ENCODE peak calls at places on chromosome 17, in five cellular contexts. One of them, this sample, is unnamed.

GRCh38 chr17:78258323-78259229 is 27.1 kb downstream of the TMEM235 start:
- DNase-seq in ascending aorta: no peak
- DNase-seq in heart left ventricle: peak; percentile 52
- DNase-seq in upper lobe of left lung: peak; percentile 84
- DNase-seq in left ventricle myocardium inferior: peak; percentile 70
- DNase-seq in this sample: peak; percentile 38

GRCh38 chr17:4313482-4314114 is 49.8 kb upstream of the ANKFY1 start:
- DNase-seq in upper lobe of left lung: no peak
- DNase-seq in heart left ventricle: no peak
- DNase-seq in ascending aorta: no peak
- DNase-seq in left ventricle myocardium inferior: no peak
- DNase-seq in this sample: no peak

GRCh38 chr17:41702712-41703111 is 9.4 kb upstream of the GAST start:
- DNase-seq in left ventricle myocardium inferior: no peak
- DNase-seq in heart left ventricle: no peak
- DNase-seq in upper lobe of left lung: no peak
- DNase-seq in ascending aorta: no peak
- DNase-seq in this sample: no peak

GRCh38 chr17:63850401-63850800 is 7.9 kb upstream of the SMARCD2 start:
- DNase-seq in upper lobe of left lung: no peak
- DNase-seq in left ventricle myocardium inferior: no peak
- DNase-seq in ascending aorta: no peak
- DNase-seq in heart left ventricle: no peak
- DNase-seq in this sample: no peak

GRCh38 chr17:58702045-58702476 is 9.7 kb downstream of the RAD51C start:
- DNase-seq in left ventricle myocardium inferior: no peak
- DNase-seq in heart left ventricle: no peak
- DNase-seq in ascending aorta: no peak
- DNase-seq in upper lobe of left lung: no peak
- DNase-seq in this sample: no peak

GRCh38 chr17:9022553-9023388 is 1.5 kb downstream of the NTN1 start:
- DNase-seq in ascending aorta: peak; percentile 65
- DNase-seq in heart left ventricle: peak; percentile 23
- DNase-seq in left ventricle myocardium inferior: peak; percentile 18
- DNase-seq in upper lobe of left lung: no peak
- DNase-seq in this sample: no peak

GRCh38 chr17:17206913-17207368 is 808 bp upstream of the PLD6 start:
- DNase-seq in upper lobe of left lung: no peak
- DNase-seq in left ventricle myocardium inferior: no peak
- DNase-seq in heart left ventricle: no peak
- DNase-seq in ascending aorta: no peak
- DNase-seq in this sample: no peak

GRCh38 chr17:63503330-63503685 is 19.9 kb upstream of the KCNH6 start:
- DNase-seq in heart left ventricle: no peak
- DNase-seq in upper lobe of left lung: no peak
- DNase-seq in ascending aorta: no peak
- DNase-seq in left ventricle myocardium inferior: no peak
- DNase-seq in this sample: no peak

GRCh38 chr17:80032614-80033171 is 3.0 kb downstream of the TBC1D16 start:
- DNase-seq in ascending aorta: no peak
- DNase-seq in upper lobe of left lung: no peak
- DNase-seq in left ventricle myocardium inferior: no peak
- DNase-seq in heart left ventricle: no peak
- DNase-seq in this sample: no peak

GRCh38 chr17:58332720-58333395 is 4.3 kb upstream of the TSPOAP1 start:
- DNase-seq in heart left ventricle: no peak
- DNase-seq in ascending aorta: no peak
- DNase-seq in left ventricle myocardium inferior: peak; percentile 14
- DNase-seq in upper lobe of left lung: no peak
- DNase-seq in this sample: no peak

GRCh38 chr17:39429600-39429999 is 21.5 kb downstream of the MED1 start:
- DNase-seq in heart left ventricle: no peak
- DNase-seq in left ventricle myocardium inferior: no peak
- DNase-seq in upper lobe of left lung: no peak
- DNase-seq in ascending aorta: no peak
- DNase-seq in this sample: no peak

GRCh38 chr17:17840751-17841591 is 4.2 kb upstream of the SREBF1 start:
- DNase-seq in upper lobe of left lung: peak; percentile 72
- DNase-seq in left ventricle myocardium inferior: no peak
- DNase-seq in heart left ventricle: peak; percentile 59
- DNase-seq in ascending aorta: no peak
- DNase-seq in this sample: peak; percentile 28

GRCh38 chr17:65297916-65298315 is 160.7 kb downstream of the RGS9 start:
- DNase-seq in left ventricle myocardium inferior: no peak
- DNase-seq in heart left ventricle: no peak
- DNase-seq in upper lobe of left lung: no peak
- DNase-seq in ascending aorta: no peak
- DNase-seq in this sample: no peak

GRCh38 chr17:9488556-9488955 is 87.1 kb downstream of the STX8 start:
- DNase-seq in upper lobe of left lung: no peak
- DNase-seq in ascending aorta: no peak
- DNase-seq in left ventricle myocardium inferior: no peak
- DNase-seq in heart left ventricle: no peak
- DNase-seq in this sample: no peak

GRCh38 chr17:36885761-36886365 is 51.4 kb upstream of the LHX1 start:
- DNase-seq in upper lobe of left lung: no peak
- DNase-seq in ascending aorta: no peak
- DNase-seq in heart left ventricle: no peak
- DNase-seq in left ventricle myocardium inferior: no peak
- DNase-seq in this sample: no peak

GRCh38 chr17:42554250-42555121 is 1.8 kb downstream of the HSD17B1 start:
- DNase-seq in upper lobe of left lung: peak; percentile 92
- DNase-seq in ascending aorta: peak; percentile 93
- DNase-seq in heart left ventricle: peak; percentile 93
- DNase-seq in left ventricle myocardium inferior: peak; percentile 92
- DNase-seq in this sample: peak; percentile 67

GRCh38 chr17:80270836-80271235 is 10.2 kb downstream of the RNF213 start:
- DNase-seq in upper lobe of left lung: no peak
- DNase-seq in heart left ventricle: no peak
- DNase-seq in left ventricle myocardium inferior: no peak
- DNase-seq in ascending aorta: no peak
- DNase-seq in this sample: peak; percentile 24

GRCh38 chr17:55327225-55328088 is 62.7 kb downstream of the HLF start:
- DNase-seq in upper lobe of left lung: no peak
- DNase-seq in ascending aorta: no peak
- DNase-seq in heart left ventricle: no peak
- DNase-seq in left ventricle myocardium inferior: no peak
- DNase-seq in this sample: no peak

GRCh38 chr17:39634384-39634871 is 2.5 kb upstream of the STARD3 start:
- DNase-seq in ascending aorta: no peak
- DNase-seq in left ventricle myocardium inferior: no peak
- DNase-seq in upper lobe of left lung: no peak
- DNase-seq in heart left ventricle: no peak
- DNase-seq in this sample: peak; percentile 28

GRCh38 chr17:63826468-63827001 is 696 bp upstream of the PSMC5 start:
- DNase-seq in ascending aorta: peak; percentile 73
- DNase-seq in left ventricle myocardium inferior: peak; percentile 27
- DNase-seq in upper lobe of left lung: no peak
- DNase-seq in heart left ventricle: no peak
- DNase-seq in this sample: peak; percentile 31

GRCh38 chr17:50919321-50920040 is 53.3 kb upstream of the TOB1 start:
- DNase-seq in ascending aorta: peak; percentile 96
- DNase-seq in left ventricle myocardium inferior: peak; percentile 86
- DNase-seq in upper lobe of left lung: peak; percentile 93
- DNase-seq in heart left ventricle: peak; percentile 92
- DNase-seq in this sample: peak; percentile 89

DNA sequence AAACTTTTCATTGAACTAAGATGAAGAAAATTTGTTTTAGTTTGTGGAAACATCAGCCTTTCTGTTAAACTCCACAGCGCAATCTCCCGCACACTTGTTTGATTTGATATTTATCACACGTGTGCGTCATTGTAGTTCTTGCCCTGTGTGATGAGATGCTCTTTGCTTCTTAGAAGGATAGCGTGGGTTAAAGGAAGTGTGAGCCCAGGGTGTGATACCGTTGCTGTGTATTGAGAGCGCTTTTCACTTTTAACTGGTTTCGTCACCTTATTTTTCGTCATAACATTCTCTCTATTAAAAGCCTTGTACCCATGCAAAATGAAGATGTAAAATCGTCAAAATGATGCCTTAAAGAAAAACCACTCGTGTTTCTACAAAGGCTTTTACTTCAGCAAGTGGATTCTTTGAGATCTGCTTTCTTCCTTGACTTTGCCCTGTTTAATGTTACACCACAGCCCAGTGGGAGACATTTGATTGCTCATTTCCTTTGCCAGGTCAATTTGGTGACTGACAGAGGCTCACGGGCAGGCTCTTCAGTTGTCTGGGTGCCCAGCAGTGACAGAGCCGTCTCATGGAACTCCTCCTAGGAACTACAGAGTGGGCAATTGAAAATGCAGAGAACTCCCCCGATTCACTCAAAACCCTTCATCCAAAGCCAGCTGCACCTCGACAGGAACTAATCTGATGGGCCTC is 61.1 kb downstream of the RPA1 start:
- DNase-seq in left ventricle myocardium inferior: no peak
- DNase-seq in ascending aorta: no peak
- DNase-seq in heart left ventricle: no peak
- DNase-seq in upper lobe of left lung: no peak
- DNase-seq in this sample: no peak
- H3K27ac ChIP-seq in left ventricle myocardium inferior: no peak overlapping the region
- H3K27ac ChIP-seq in ascending aorta: no peak overlapping the region
- H3K27ac ChIP-seq in heart left ventricle: no peak overlapping the region
- H3K27ac ChIP-seq in upper lobe of left lung: no peak overlapping the region
- H3K27ac ChIP-seq in this sample: no peak overlapping the region

GRCh38 chr17:82520041-82520910 is 744 bp downstream of the FOXK2 start:
- DNase-seq in ascending aorta: no peak
- DNase-seq in upper lobe of left lung: peak; percentile 27
- DNase-seq in heart left ventricle: peak; percentile 35
- DNase-seq in left ventricle myocardium inferior: peak; percentile 20
- DNase-seq in this sample: no peak
- H3K27ac ChIP-seq in ascending aorta: peak overlapping the region; percentile 78
- H3K27ac ChIP-seq in upper lobe of left lung: peak overlapping the region; percentile 87
- H3K27ac ChIP-seq in heart left ventricle: peak overlapping the region; percentile 69
- H3K27ac ChIP-seq in left ventricle myocardium inferior: peak overlapping the region; percentile 92
- H3K27ac ChIP-seq in this sample: peak overlapping the region; percentile 62

DNA sequence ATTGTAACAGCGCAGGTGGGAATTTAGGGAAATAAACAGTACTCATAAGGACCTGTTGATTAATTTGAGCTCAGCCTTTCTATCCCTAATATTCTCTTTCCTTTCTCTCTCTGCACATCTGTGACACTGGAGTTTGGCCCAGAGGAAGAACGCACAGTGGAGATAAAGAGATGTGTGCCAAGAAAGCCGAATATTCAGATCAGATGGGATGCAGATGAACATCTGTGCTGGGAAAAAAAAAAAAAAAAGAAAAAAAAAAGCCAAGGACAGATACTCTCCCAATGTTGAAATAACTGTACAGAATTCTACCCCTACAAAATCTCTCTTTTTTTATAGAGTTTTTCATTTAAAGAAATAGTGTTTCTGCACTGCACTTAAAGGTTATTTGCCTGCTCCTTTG is 485.4 kb downstream of the KCNJ2 start:
- DNase-seq in heart left ventricle: no peak
- DNase-seq in ascending aorta: no peak
- DNase-seq in left ventricle myocardium inferior: no peak
- DNase-seq in upper lobe of left lung: no peak
- DNase-seq in this sample: no peak
- H3K27ac ChIP-seq in heart left ventricle: no peak overlapping the region
- H3K27ac ChIP-seq in ascending aorta: no peak overlapping the region
- H3K27ac ChIP-seq in left ventricle myocardium inferior: no peak overlapping the region
- H3K27ac ChIP-seq in upper lobe of left lung: no peak overlapping the region
- H3K27ac ChIP-seq in this sample: no peak overlapping the region

GRCh38 chr17:880871-881269 is 98.7 kb downstream of the NXN start:
- DNase-seq in left ventricle myocardium inferior: no peak
- DNase-seq in ascending aorta: no peak
- DNase-seq in heart left ventricle: no peak
- DNase-seq in upper lobe of left lung: no peak
- DNase-seq in this sample: no peak
- H3K27ac ChIP-seq in left ventricle myocardium inferior: peak overlapping the region; percentile 92
- H3K27ac ChIP-seq in ascending aorta: peak overlapping the region; percentile 70
- H3K27ac ChIP-seq in heart left ventricle: peak overlapping the region; percentile 75
- H3K27ac ChIP-seq in upper lobe of left lung: peak overlapping the region; percentile 62
- H3K27ac ChIP-seq in this sample: no peak overlapping the region

GRCh38 chr17:15512310-15512709 is 44.9 kb upstream of the CDRT4 start:
- DNase-seq in heart left ventricle: no peak
- DNase-seq in ascending aorta: no peak
- DNase-seq in upper lobe of left lung: no peak
- DNase-seq in left ventricle myocardium inferior: no peak
- DNase-seq in this sample: no peak
- H3K27ac ChIP-seq in heart left ventricle: no peak overlapping the region
- H3K27ac ChIP-seq in ascending aorta: peak overlapping the region; percentile 94
- H3K27ac ChIP-seq in upper lobe of left lung: no peak overlapping the region
- H3K27ac ChIP-seq in left ventricle myocardium inferior: no peak overlapping the region
- H3K27ac ChIP-seq in this sample: no peak overlapping the region

DNA sequence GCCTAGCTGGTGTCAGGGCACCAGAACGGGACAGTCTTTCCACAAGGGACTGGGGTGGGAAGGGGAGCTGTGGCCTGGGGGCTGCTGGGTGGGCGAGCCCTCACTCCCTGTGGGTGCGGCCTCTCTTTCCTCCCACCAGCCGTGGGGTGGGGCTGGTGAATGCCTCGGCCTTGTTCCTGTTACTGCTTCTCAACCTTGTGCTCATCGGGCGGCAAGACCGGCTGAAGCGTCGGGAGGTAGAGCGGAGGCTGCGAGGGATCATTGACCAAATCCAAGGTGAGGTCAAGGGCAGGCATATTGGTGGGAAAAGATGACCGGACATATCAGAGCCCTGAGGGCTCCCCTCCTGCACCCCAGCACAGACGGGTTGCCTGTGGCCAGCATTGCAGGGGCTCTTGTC is 29.2 kb downstream of the CASKIN2 start:
- DNase-seq in heart left ventricle: no peak
- DNase-seq in ascending aorta: no peak
- DNase-seq in left ventricle myocardium inferior: no peak
- DNase-seq in upper lobe of left lung: no peak
- DNase-seq in this sample: no peak
- H3K27ac ChIP-seq in heart left ventricle: peak overlapping the region; percentile 77
- H3K27ac ChIP-seq in ascending aorta: no peak overlapping the region
- H3K27ac ChIP-seq in left ventricle myocardium inferior: peak overlapping the region; percentile 67
- H3K27ac ChIP-seq in upper lobe of left lung: peak overlapping the region; percentile 70
- H3K27ac ChIP-seq in this sample: no peak overlapping the region

DNA sequence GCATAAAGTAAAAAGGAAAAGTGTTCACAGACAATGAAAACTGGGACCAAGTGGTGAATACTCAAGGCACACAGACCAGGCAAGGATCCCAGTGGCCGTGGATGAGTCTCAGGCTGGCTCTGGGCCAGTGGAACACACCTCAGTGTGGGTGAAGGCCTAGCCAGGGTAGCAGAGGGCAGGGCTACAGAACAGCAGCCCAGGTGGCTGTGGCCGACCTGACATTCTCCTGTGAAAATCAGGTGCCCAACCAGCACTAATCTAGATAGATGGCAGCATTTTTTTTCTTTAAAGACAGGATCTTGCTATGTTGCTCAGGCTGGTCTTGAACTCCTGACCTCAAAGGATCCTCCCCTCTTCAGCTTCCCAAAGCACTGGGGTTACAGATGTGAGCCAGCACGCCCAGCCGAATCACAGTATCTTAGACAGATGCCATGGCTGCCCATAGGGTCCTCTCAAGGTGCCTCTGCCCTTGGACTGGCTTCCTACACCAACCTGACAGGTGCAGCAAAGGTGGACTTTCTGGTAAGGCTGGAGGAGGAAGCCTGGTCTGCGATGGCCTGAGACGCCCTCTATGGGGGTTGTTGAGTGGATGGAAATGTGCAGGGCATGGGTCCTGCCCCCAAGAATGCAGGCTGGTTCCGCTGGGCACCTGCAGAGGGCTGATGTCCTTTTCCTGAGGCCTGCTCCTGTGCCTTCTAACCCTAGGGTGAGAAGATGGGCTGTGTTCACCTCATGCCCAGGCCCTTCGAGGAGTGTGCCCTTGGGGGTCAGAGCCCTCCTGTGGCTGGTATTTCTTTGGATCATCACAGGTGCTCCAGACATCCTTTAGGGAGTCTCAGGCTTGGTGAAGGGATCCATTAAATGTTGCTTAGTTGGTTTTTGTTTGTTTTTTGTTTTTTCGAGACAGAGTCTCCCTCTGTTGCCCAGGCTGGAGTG is 3.8 kb upstream of the P4HB start:
- DNase-seq in upper lobe of left lung: no peak
- DNase-seq in ascending aorta: no peak
- DNase-seq in heart left ventricle: no peak
- DNase-seq in left ventricle myocardium inferior: no peak
- DNase-seq in this sample: no peak
- H3K27ac ChIP-seq in upper lobe of left lung: no peak overlapping the region
- H3K27ac ChIP-seq in ascending aorta: no peak overlapping the region
- H3K27ac ChIP-seq in heart left ventricle: no peak overlapping the region
- H3K27ac ChIP-seq in left ventricle myocardium inferior: peak overlapping the region; percentile 34
- H3K27ac ChIP-seq in this sample: no peak overlapping the region

This sample was measured in brain microvascular endothelial cell.